ENCODE peak calls at places on chromosomes 12 and 14, in six cellular contexts. D is GM20000, I is kidney, C is lung, V is fibroblast of villous mesenchyme, K is type B pancreatic cell. X is an unnamed sample.

GRCh38 chr14:103404920-103405319 is 19.7 kb downstream of the MARK3 start:
- DNase-seq in I (no peak), C (peak), D (no peak), K (no peak), V (peak), X (peak)

GRCh38 chr14:73339846-73340565 is 102.7 kb downstream of the PAPLN start:
- DNase-seq in D (no peak), V (no peak), I (no peak), K (no peak), C (no peak), X (no peak)

GRCh38 chr14:92751819-92752218 is 3.4 kb upstream of the LGMN start:
- DNase-seq in V (no peak), K (no peak), D (peak), I (no peak), C (no peak), X (no peak)

GRCh38 chr12:7241404-7242005 is 52.0 kb downstream of the PEX5 start:
- DNase-seq in V (peak), D (no peak), C (no peak), K (no peak), I (no peak), X (no peak)

GRCh38 chr12:42789808-42790760 is 200.5 kb upstream of the PRICKLE1 start:
- DNase-seq in C (no peak), K (no peak), D (no peak), V (peak), I (no peak), X (no peak)

GRCh38 chr12:125518074-125518473 is 452.8 kb downstream of the AACS start:
- DNase-seq in K (no peak), I (no peak), C (no peak), D (no peak), V (peak), X (no peak)

GRCh38 chr12:63348544-63348943 is 197.5 kb upstream of the AVPR1A start:
- DNase-seq in K (no peak), D (no peak), I (no peak), V (no peak), C (no peak), X (no peak)

GRCh38 chr14:55752580-55753365 is 172.8 kb downstream of the KTN1 start:
- DNase-seq in V (peak), C (peak), K (no peak), D (no peak), I (no peak), X (peak)

GRCh38 chr12:26571539-26571938 is 261.5 kb downstream of the ITPR2 start:
- DNase-seq in I (no peak), V (no peak), C (no peak), K (no peak), D (no peak), X (no peak)

GRCh38 chr14:34582117-34582680 is 42.7 kb upstream of the EAPP start:
- DNase-seq in D (no peak), C (no peak), K (no peak), V (no peak), I (no peak), X (no peak)

GRCh38 chr12:13592063-13592942 is 389.1 kb downstream of the GRIN2B start:
- DNase-seq in D (peak), I (no peak), V (no peak), C (no peak), K (no peak), X (no peak)

GRCh38 chr12:121226399-121226798 is 16.5 kb downstream of the P2RX4 start:
- DNase-seq in I (peak), K (no peak), C (no peak), D (no peak), V (no peak), X (no peak)

GRCh38 chr12:121224591-121224990 is 14.7 kb downstream of the P2RX4 start:
- DNase-seq in K (no peak), C (no peak), D (no peak), I (peak), V (no peak), X (no peak)

GRCh38 chr12:121223947-121224285 is 14.0 kb downstream of the P2RX4 start:
- DNase-seq in C (no peak), V (no peak), D (no peak), K (no peak), I (no peak), X (no peak)

GRCh38 chr12:121222847-121223246 is 12.9 kb downstream of the P2RX4 start:
- DNase-seq in K (no peak), D (no peak), V (no peak), I (peak), C (no peak), X (no peak)

DNA sequence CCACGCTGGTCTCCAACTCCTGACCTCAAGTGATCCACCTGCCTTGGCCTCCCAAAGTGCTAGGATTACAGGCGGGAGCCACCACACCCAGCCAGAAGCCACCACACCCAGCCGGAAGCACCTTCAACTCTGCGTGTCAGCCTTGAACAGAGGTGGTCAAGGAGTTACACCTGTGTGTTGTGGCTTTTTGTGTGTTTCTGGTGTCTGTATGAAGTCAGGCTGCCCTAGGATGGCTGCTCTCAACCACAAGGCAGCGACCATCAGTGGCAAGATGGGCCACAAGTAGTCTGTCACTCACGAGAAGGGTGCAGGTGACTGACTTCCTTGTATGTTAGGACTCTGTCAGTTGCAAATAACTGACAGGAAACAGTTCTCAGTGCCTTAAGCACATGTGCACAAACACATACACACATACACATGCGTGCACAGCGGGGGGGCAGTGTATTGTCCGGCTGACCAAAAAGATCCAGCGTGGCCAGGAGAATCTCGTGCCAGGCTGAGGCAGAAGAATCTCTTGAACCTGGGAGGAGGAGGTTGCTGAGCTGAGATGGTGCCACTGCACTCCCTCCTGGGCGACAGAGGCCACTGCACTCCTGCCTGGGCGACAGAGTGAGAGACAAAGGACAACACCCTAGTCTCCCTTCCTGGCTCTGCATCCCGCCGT is 13.5 kb downstream of the P2RX4 start:
- DNase-seq in D (peak), I (peak), C (no peak), V (no peak), K (no peak), X (no peak)
- TF ChIP-seq CTCF in D (peak), I (no peak), C (no peak), V (peak), K (peak), X (no peak)

GRCh38 chr12:100138048-100138907 is 4.4 kb downstream of the BLTP3B start:
- DNase-seq in K (no peak), D (no peak), C (no peak), V (peak), I (no peak), X (no peak)
- TF ChIP-seq CTCF in K (peak), D (no peak), C (no peak), V (peak), I (peak), X (no peak)

DNA sequence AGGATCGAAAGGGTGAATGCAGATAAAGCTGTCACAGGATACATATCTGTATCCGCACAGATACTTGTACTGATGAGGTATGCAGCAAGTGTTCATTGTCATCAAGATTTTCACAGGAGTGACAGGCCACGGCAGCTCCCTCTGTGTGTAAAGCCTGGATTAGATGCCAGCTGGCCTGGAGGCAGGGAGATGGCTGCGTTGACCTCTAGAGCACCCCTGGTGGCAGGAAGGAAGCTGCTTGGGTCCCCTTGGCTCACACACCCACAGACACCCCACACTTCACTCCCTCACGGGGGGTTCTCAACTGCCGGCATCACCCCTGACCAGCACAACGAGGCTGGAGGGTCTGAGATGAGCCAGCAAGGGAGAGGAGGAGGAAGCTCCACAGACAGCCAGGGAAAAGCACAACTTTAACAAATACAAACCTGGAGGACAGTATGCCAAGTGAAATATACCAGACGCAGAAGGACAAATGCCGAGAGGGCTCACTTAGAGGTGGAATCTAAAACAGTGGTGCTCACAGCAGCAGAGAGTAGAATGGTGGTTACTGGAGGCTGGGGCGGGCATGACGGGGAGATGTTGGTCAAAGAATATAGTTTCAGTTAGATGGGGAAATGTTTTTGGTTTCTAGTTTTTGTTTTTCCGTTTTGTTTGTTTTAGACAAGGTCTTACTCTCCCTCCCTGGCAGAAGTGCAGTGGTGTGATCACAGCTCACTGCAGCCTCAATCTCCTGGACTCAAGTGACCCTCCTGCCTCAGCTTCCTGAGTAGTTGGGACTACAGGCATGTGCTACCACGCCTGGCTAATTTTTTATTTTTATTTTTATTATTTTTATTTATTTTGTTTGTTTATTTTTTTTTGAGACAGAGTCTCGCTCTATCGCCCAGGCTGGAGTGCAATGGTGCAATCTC is 45.7 kb downstream of the TEAD4 start:
- DNase-seq in I (no peak), V (no peak), K (no peak), C (no peak), D (no peak), X (no peak)
- TF ChIP-seq CTCF in I (no peak), V (peak), K (peak), C (no peak), D (peak), X (no peak)

GRCh38 chr12:76694369-76694768 is 69.5 kb upstream of the ZDHHC17 start:
- DNase-seq in C (no peak), D (no peak), I (no peak), K (no peak), V (no peak), X (no peak)

GRCh38 chr12:76685246-76685678 is 78.7 kb upstream of the ZDHHC17 start:
- DNase-seq in I (no peak), D (no peak), K (no peak), V (peak), C (no peak), X (no peak)

GRCh38 chr12:76688001-76688400 is 75.9 kb upstream of the ZDHHC17 start:
- DNase-seq in I (no peak), V (peak), D (no peak), K (no peak), C (no peak), X (no peak)

GRCh38 chr12:76690916-76691700 is 72.8 kb upstream of the ZDHHC17 start:
- DNase-seq in D (no peak), K (no peak), I (no peak), V (peak), C (no peak), X (no peak)

DNA sequence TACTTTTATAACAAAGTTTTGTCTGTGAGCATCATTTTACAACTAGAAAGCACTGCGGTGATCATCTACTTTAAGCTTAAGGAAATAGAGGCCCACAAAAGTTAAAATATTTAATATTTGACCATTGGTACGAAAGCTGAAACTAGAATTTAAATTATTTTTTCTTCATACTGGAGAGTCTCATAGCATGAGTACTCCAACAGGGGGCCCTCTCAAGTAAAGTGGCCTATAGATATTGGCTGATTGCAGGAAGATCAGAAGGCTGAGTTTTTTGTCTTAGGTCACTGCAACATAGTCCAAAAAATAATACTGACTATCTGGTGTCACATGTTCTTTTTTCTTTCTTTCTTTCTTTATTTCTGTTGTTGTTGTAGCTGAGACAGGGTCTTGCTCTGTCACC is 75.3 kb upstream of the ZDHHC17 start:
- DNase-seq in V (no peak), K (no peak), I (no peak), C (no peak), D (no peak), X (no peak)
- TF ChIP-seq CTCF in V (peak), K (peak), I (peak), C (no peak), D (no peak), X (no peak)

X was measured in prostate gland.